ENCODE peak calls at places on chromosomes 11 and 22, in ten cellular contexts. X, D, V, I, T, E, K, Z, Q and Y are unnamed samples.
A peak's percentile ranks its signal among the peaks of the same experiment; 100 is the strongest.

GRCh38 chr22:43008509-43008908 is 6.4 kb downstream of the PACSIN2 start:
- DNase-seq in Q (no peak), X (no peak), Z (no peak), I (no peak), K (no peak), V (no peak), D (no peak), E (no peak), T (no peak), Y (no peak)

GRCh38 chr11:36075053-36075452 is 131.2 kb downstream of the LDLRAD3 start:
- DNase-seq in D (no peak), T (no peak), V (peak; percentile 69), Q (peak; percentile 76), K (no peak), E (no peak), Z (no peak), I (no peak), X (no peak), Y (no peak)

GRCh38 chr22:45475876-45476514 is 26.7 kb upstream of the FBLN1 start:
- DNase-seq in D (peak; percentile 12), Q (no peak), T (no peak), X (no peak), E (no peak), V (peak; percentile 40), I (no peak), K (no peak), Z (no peak), Y (no peak)

GRCh38 chr11:74030668-74031309 is 21.9 kb upstream of the UCP3 start:
- DNase-seq in Z (no peak), I (no peak), V (no peak), X (no peak), Q (no peak), D (no peak), E (no peak), T (no peak), K (no peak), Y (no peak)

GRCh38 chr22:46481386-46481785 is 56.0 kb downstream of the CELSR1 start:
- DNase-seq in K (peak; percentile 4), T (no peak), Q (no peak), V (no peak), Z (no peak), D (no peak), E (no peak), I (no peak), X (no peak), Y (no peak)

GRCh38 chr11:64967376-64967775 is 4.5 kb downstream of the MAJIN start:
- DNase-seq in E (no peak), X (no peak), I (no peak), T (no peak), Q (no peak), K (no peak), Z (no peak), D (no peak), V (no peak), Y (no peak)

GRCh38 chr11:2109541-2110019 is 29.6 kb downstream of the IGF2 start:
- DNase-seq in D (no peak), K (no peak), T (no peak), Z (no peak), Q (no peak), X (peak; percentile 43), E (no peak), I (no peak), V (no peak), Y (no peak)

GRCh38 chr11:112582366-112582765 is 321.7 kb upstream of the PLET1 start:
- DNase-seq in I (no peak), Z (no peak), X (no peak), Q (no peak), D (no peak), V (no peak), T (no peak), K (no peak), E (no peak), Y (no peak)

GRCh38 chr22:30208631-30209603 is 37.6 kb downstream of the LIF start:
- DNase-seq in K (no peak), Q (no peak), Z (no peak), T (no peak), I (no peak), V (peak; percentile 62), D (peak; percentile 76), X (no peak), E (no peak), Y (no peak)

GRCh38 chr22:21632237-21632895 is at the start of gene CCDC116:
- DNase-seq in Q (no peak), I (no peak), E (peak; percentile 60), V (no peak), K (no peak), D (no peak), Z (no peak), T (no peak), X (peak; percentile 84), Y (no peak)

GRCh38 chr11:2138436-2139117 is 612 bp downstream of the IGF2 start:
- DNase-seq in I (no peak), D (no peak), E (no peak), Q (no peak), X (peak; percentile 56), V (no peak), Z (no peak), T (no peak), K (no peak), Y (no peak)

GRCh38 chr11:127106142-127106541 is 105.6 kb upstream of the KIRREL3 start:
- DNase-seq in Z (no peak), I (peak; percentile 21), Q (peak; percentile 1), E (no peak), V (peak; percentile 24), D (no peak), K (peak; percentile 98), X (peak; percentile 28), T (no peak), Y (peak; percentile 17)

GRCh38 chr11:16669799-16670415 is 68.5 kb upstream of the C11orf58 start:
- DNase-seq in D (no peak), I (no peak), Z (no peak), Q (no peak), V (no peak), X (peak; percentile 55), T (no peak), E (no peak), K (no peak), Y (no peak)

GRCh38 chr11:121936375-121936774 is 179.6 kb downstream of the BLID start:
- DNase-seq in K (no peak), T (no peak), X (no peak), E (no peak), D (no peak), I (no peak), Q (no peak), V (peak; percentile 18), Z (no peak), Y (no peak)

GRCh38 chr11:69342588-69343330 is 48.8 kb downstream of the MYEOV start:
- DNase-seq in D (no peak), I (no peak), V (no peak), Q (no peak), K (no peak), T (no peak), E (no peak), Z (no peak), X (no peak), Y (no peak)

GRCh38 chr11:70467196-70468085 is 69.1 kb downstream of the CTTN start:
- DNase-seq in I (peak; percentile 50), K (peak; percentile 74), Z (peak; percentile 81), V (peak; percentile 76), D (peak; percentile 54), E (no peak), X (peak; percentile 84), Q (no peak), T (peak; percentile 83), Y (peak; percentile 71)

GRCh38 chr11:103358251-103358650 is 249.0 kb downstream of the DYNC2H1 start:
- DNase-seq in Q (no peak), E (no peak), X (no peak), I (no peak), Z (no peak), D (no peak), T (no peak), K (no peak), V (no peak), Y (no peak)

GRCh38 chr22:49323751-49324415 is 503.8 kb downstream of the BRD1 start:
- DNase-seq in V (no peak), K (no peak), Z (no peak), I (no peak), Q (no peak), E (no peak), T (no peak), X (no peak), D (no peak), Y (no peak)

GRCh38 chr11:119722281-119722794 is 6.7 kb downstream of the NECTIN1 start:
- DNase-seq in Q (no peak), X (peak; percentile 39), V (no peak), K (peak; percentile 83), D (no peak), I (no peak), T (no peak), E (no peak), Z (peak; percentile 73), Y (no peak)

GRCh38 chr22:46606886-46607285 is 13.3 kb upstream of the GRAMD4 start:
- DNase-seq in Z (no peak), K (no peak), X (no peak), D (no peak), I (no peak), E (no peak), Q (no peak), V (no peak), T (no peak), Y (no peak)

GRCh38 chr11:35794850-35795249 is 132.3 kb downstream of the TRIM44 start:
- DNase-seq in X (no peak), Z (no peak), V (peak; percentile 74), E (no peak), T (no peak), I (no peak), K (no peak), D (no peak), Q (no peak), Y (no peak)

GRCh38 chr22:44129614-44129976 is 51.1 kb upstream of the PARVG start:
- DNase-seq in K (no peak), V (peak; percentile 67), E (no peak), I (no peak), X (no peak), T (no peak), Q (no peak), Z (no peak), D (no peak), Y (no peak)